ENCODE peak calls at places on chromosomes 12 and 14, in four cellular contexts. K is fibroblast of pulmonary artery, G is AG04450, Z is T-helper 17 cell. W is an unnamed sample.

GRCh38 chr12:51419473-51420228 is 5.0 kb upstream of the SLC4A8 start:
- DNase-seq in K (peak), Z (no peak), G (no peak), W (no peak)

GRCh38 chr12:68932701-68933563 is at the start of gene CPM:
- DNase-seq in K (peak), G (no peak), Z (peak), W (no peak)

GRCh38 chr12:104958946-104959841 is 1.1 kb upstream of the SLC41A2 start:
- DNase-seq in K (peak), Z (no peak), G (no peak), W (no peak)

GRCh38 chr14:29576997-29577396 is 350.6 kb downstream of the PRKD1 start:
- DNase-seq in Z (no peak), G (no peak), K (no peak), W (no peak)

GRCh38 chr12:94710933-94711332 is 60.6 kb upstream of the TMCC3 start:
- DNase-seq in G (no peak), Z (no peak), K (peak), W (no peak)

GRCh38 chr12:57461326-57461903 is 1.8 kb downstream of the GLI1 start:
- DNase-seq in K (peak), G (no peak), Z (no peak), W (no peak)

GRCh38 chr12:67091204-67091603 is 178.0 kb upstream of the CAND1 start:
- DNase-seq in K (no peak), G (no peak), Z (no peak), W (no peak)

GRCh38 chr14:75604979-75605825 is 26.8 kb downstream of the FLVCR2 start:
- DNase-seq in G (no peak), Z (no peak), K (peak), W (peak)

GRCh38 chr14:105187116-105187515 is 6.0 kb upstream of the NUDT14 start:
- DNase-seq in K (no peak), G (no peak), Z (no peak), W (no peak)

GRCh38 chr12:14700935-14701334 is 4.5 kb upstream of the GUCY2C start:
- DNase-seq in G (no peak), K (no peak), Z (no peak), W (no peak)

GRCh38 chr14:72723741-72724530 is 170.0 kb downstream of the DPF3 start:
- DNase-seq in G (no peak), Z (no peak), K (peak), W (no peak)

GRCh38 chr14:99254391-99255009 is 17.5 kb downstream of the BCL11B start:
- DNase-seq in K (no peak), G (no peak), Z (peak), W (no peak)

GRCh38 chr12:5043589-5044419 is at the start of gene KCNA5:
- DNase-seq in G (no peak), K (no peak), Z (no peak), W (no peak)

GRCh38 chr12:92942905-92943304 is 13.8 kb upstream of the EEA1 start:
- DNase-seq in K (peak), G (peak), Z (no peak), W (no peak)

GRCh38 chr14:60817113-60817512 is 82.6 kb downstream of the MNAT1 start:
- DNase-seq in K (no peak), G (no peak), Z (no peak), W (no peak)

GRCh38 chr14:56592746-56593544 is 13.3 kb downstream of the TMEM260 start:
- DNase-seq in G (no peak), K (no peak), Z (no peak), W (no peak)

GRCh38 chr12:47282206-47282605 is 202.4 kb upstream of the AMIGO2 start:
- DNase-seq in G (no peak), K (peak), Z (no peak), W (no peak)

GRCh38 chr12:119444462-119445044 is 110.0 kb downstream of the CCDC60 start:
- DNase-seq in Z (no peak), G (no peak), K (peak), W (peak)

GRCh38 chr12:76820888-76821482 is 57.1 kb downstream of the ZDHHC17 start:
- DNase-seq in K (peak), Z (no peak), G (peak), W (no peak)

GRCh38 chr12:32603858-32604257 is 75.2 kb upstream of the DNM1L start:
- DNase-seq in Z (no peak), G (no peak), K (peak), W (no peak)

GRCh38 chr14:77151245-77151644 is 9.7 kb upstream of the ZDHHC22 start:
- DNase-seq in K (peak), Z (no peak), G (no peak), W (no peak)

GRCh38 chr14:93045211-93045674 is 70.5 kb downstream of the ITPK1 start:
- DNase-seq in K (no peak), G (no peak), Z (no peak), W (no peak)

GRCh38 chr12:96237465-96238077 is 43.4 kb downstream of the ELK3 start:
- DNase-seq in Z (peak), G (peak), K (peak), W (peak)

GRCh38 chr12:80187660-80188090 is 88.3 kb downstream of the OTOGL start:
- DNase-seq in K (peak), G (no peak), Z (no peak), W (peak)

GRCh38 chr14:70724061-70724596 is 82.4 kb downstream of the TTC9 start:
- DNase-seq in K (no peak), G (no peak), Z (no peak), W (no peak)

GRCh38 chr14:67856806-67857205 is 37.2 kb downstream of the RAD51B start:
- DNase-seq in Z (no peak), G (no peak), K (no peak), W (no peak)

GRCh38 chr14:23569443-23570151 is 2.0 kb upstream of the AP1G2 start:
- DNase-seq in Z (no peak), K (no peak), G (no peak), W (no peak)

GRCh38 chr14:95683793-95684192 is 2.4 kb upstream of the TCL1B start:
- DNase-seq in K (no peak), Z (peak), G (no peak), W (no peak)

GRCh38 chr12:71399197-71399596 is 40.4 kb upstream of the LGR5 start:
- DNase-seq in Z (no peak), G (no peak), K (no peak), W (no peak)

GRCh38 chr14:78902010-78902623 is 731.9 kb downstream of the NRXN3 start:
- DNase-seq in K (peak), Z (no peak), G (peak), W (no peak)

GRCh38 chr12:58470266-58471010 is 449.9 kb downstream of the LRIG3 start:
- DNase-seq in K (no peak), Z (no peak), G (no peak), W (no peak)

GRCh38 chr12:66636771-66637170 is 42.1 kb downstream of the GRIP1 start:
- DNase-seq in K (no peak), G (no peak), Z (no peak), W (no peak)

GRCh38 chr12:116861331-116861730 is 19.9 kb downstream of the HRK start:
- DNase-seq in Z (no peak), K (peak), G (peak), W (no peak)

GRCh38 chr12:125114365-125115141 is 49.3 kb downstream of the AACS start:
- DNase-seq in G (no peak), K (no peak), Z (no peak), W (no peak)

GRCh38 chr12:57600395-57600794 is 4.2 kb upstream of the DTX3 start:
- DNase-seq in K (no peak), G (no peak), Z (no peak), W (no peak)

GRCh38 chr12:68222336-68222735 is 3.3 kb downstream of the IL26 start:
- DNase-seq in Z (no peak), K (peak), G (no peak), W (no peak)

GRCh38 chr12:120429368-120429767 is 8.5 kb upstream of the COX6A1 start:
- DNase-seq in Z (no peak), G (no peak), K (no peak), W (no peak)